ENCODE peak calls at places on chromosomes 12 and 14, in five cellular contexts. One of them, this sample, is unnamed.

GRCh38 chr14:39247256-39247655 is 13.5 kb downstream of the MIA2 start:
- DNase-seq in activated CD4-positive, alpha-beta T cell treated with anti-CD3 and anti-CD28 coated beads, Interleukin-2, amount 10 ng/mL, durations not matched to agents 7 days and 5 days: no peak
- DNase-seq in BE2C: no peak
- DNase-seq in T-helper 1 cell: no peak
- DNase-seq in GM23248: peak; percentile 91
- DNase-seq in this sample: no peak

GRCh38 chr14:76710093-76711010 is 50.9 kb upstream of the VASH1 start:
- DNase-seq in BE2C: peak; percentile 44
- DNase-seq in T-helper 1 cell: no peak
- DNase-seq in GM23248: peak; percentile 65
- DNase-seq in activated CD4-positive, alpha-beta T cell treated with anti-CD3 and anti-CD28 coated beads, Interleukin-2, amount 10 ng/mL, durations not matched to agents 7 days and 5 days: peak; percentile 54
- DNase-seq in this sample: peak; percentile 68

GRCh38 chr14:52313903-52314481 is at the start of gene PTGER2:
- DNase-seq in BE2C: peak; percentile 96
- DNase-seq in activated CD4-positive, alpha-beta T cell treated with anti-CD3 and anti-CD28 coated beads, Interleukin-2, amount 10 ng/mL, durations not matched to agents 7 days and 5 days: peak; percentile 83
- DNase-seq in T-helper 1 cell: peak; percentile 67
- DNase-seq in GM23248: peak; percentile 97
- DNase-seq in this sample: peak; percentile 85

GRCh38 chr12:105083551-105084105 is 630 bp downstream of the ALDH1L2 start:
- DNase-seq in activated CD4-positive, alpha-beta T cell treated with anti-CD3 and anti-CD28 coated beads, Interleukin-2, amount 10 ng/mL, durations not matched to agents 7 days and 5 days: no peak
- DNase-seq in T-helper 1 cell: no peak
- DNase-seq in BE2C: peak; percentile 52
- DNase-seq in GM23248: peak; percentile 96
- DNase-seq in this sample: peak; percentile 49

GRCh38 chr12:32178341-32179010 is 71.8 kb downstream of the BICD1 start:
- DNase-seq in activated CD4-positive, alpha-beta T cell treated with anti-CD3 and anti-CD28 coated beads, Interleukin-2, amount 10 ng/mL, durations not matched to agents 7 days and 5 days: no peak
- DNase-seq in BE2C: peak; percentile 42
- DNase-seq in GM23248: no peak
- DNase-seq in T-helper 1 cell: no peak
- DNase-seq in this sample: peak; percentile 32

GRCh38 chr14:99213101-99213500 is 58.9 kb downstream of the BCL11B start:
- DNase-seq in activated CD4-positive, alpha-beta T cell treated with anti-CD3 and anti-CD28 coated beads, Interleukin-2, amount 10 ng/mL, durations not matched to agents 7 days and 5 days: no peak
- DNase-seq in BE2C: no peak
- DNase-seq in GM23248: peak; percentile 10
- DNase-seq in T-helper 1 cell: no peak
- DNase-seq in this sample: no peak

GRCh38 chr14:64174922-64175782 is 119.0 kb downstream of the ESR2 start:
- DNase-seq in T-helper 1 cell: no peak
- DNase-seq in activated CD4-positive, alpha-beta T cell treated with anti-CD3 and anti-CD28 coated beads, Interleukin-2, amount 10 ng/mL, durations not matched to agents 7 days and 5 days: no peak
- DNase-seq in BE2C: no peak
- DNase-seq in GM23248: no peak
- DNase-seq in this sample: no peak

GRCh38 chr14:34301107-34301734 is 160.8 kb downstream of the SPTSSA start:
- DNase-seq in BE2C: peak; percentile 33
- DNase-seq in GM23248: peak; percentile 65
- DNase-seq in activated CD4-positive, alpha-beta T cell treated with anti-CD3 and anti-CD28 coated beads, Interleukin-2, amount 10 ng/mL, durations not matched to agents 7 days and 5 days: peak; percentile 36
- DNase-seq in T-helper 1 cell: no peak
- DNase-seq in this sample: peak; percentile 49

GRCh38 chr14:70785556-70785955 is 23.8 kb downstream of the MAP3K9 start:
- DNase-seq in activated CD4-positive, alpha-beta T cell treated with anti-CD3 and anti-CD28 coated beads, Interleukin-2, amount 10 ng/mL, durations not matched to agents 7 days and 5 days: no peak
- DNase-seq in GM23248: no peak
- DNase-seq in BE2C: no peak
- DNase-seq in T-helper 1 cell: no peak
- DNase-seq in this sample: no peak

GRCh38 chr14:64730681-64731080 is 26.5 kb downstream of the PLEKHG3 start:
- DNase-seq in GM23248: no peak
- DNase-seq in BE2C: no peak
- DNase-seq in activated CD4-positive, alpha-beta T cell treated with anti-CD3 and anti-CD28 coated beads, Interleukin-2, amount 10 ng/mL, durations not matched to agents 7 days and 5 days: no peak
- DNase-seq in T-helper 1 cell: no peak
- DNase-seq in this sample: no peak

GRCh38 chr14:63212776-63213500 is 8.7 kb downstream of the RHOJ start:
- DNase-seq in activated CD4-positive, alpha-beta T cell treated with anti-CD3 and anti-CD28 coated beads, Interleukin-2, amount 10 ng/mL, durations not matched to agents 7 days and 5 days: no peak
- DNase-seq in T-helper 1 cell: no peak
- DNase-seq in GM23248: no peak
- DNase-seq in BE2C: no peak
- DNase-seq in this sample: no peak

GRCh38 chr12:94545937-94546771 is 86.5 kb upstream of the CEP83 start:
- DNase-seq in GM23248: peak; percentile 80
- DNase-seq in T-helper 1 cell: no peak
- DNase-seq in activated CD4-positive, alpha-beta T cell treated with anti-CD3 and anti-CD28 coated beads, Interleukin-2, amount 10 ng/mL, durations not matched to agents 7 days and 5 days: no peak
- DNase-seq in BE2C: peak; percentile 53
- DNase-seq in this sample: peak; percentile 75

GRCh38 chr12:100651108-100651507 is 77.6 kb downstream of the GAS2L3 start:
- DNase-seq in BE2C: no peak
- DNase-seq in activated CD4-positive, alpha-beta T cell treated with anti-CD3 and anti-CD28 coated beads, Interleukin-2, amount 10 ng/mL, durations not matched to agents 7 days and 5 days: no peak
- DNase-seq in T-helper 1 cell: no peak
- DNase-seq in GM23248: no peak
- DNase-seq in this sample: no peak

GRCh38 chr12:96719671-96720362 is 187.2 kb upstream of the NEDD1 start:
- DNase-seq in activated CD4-positive, alpha-beta T cell treated with anti-CD3 and anti-CD28 coated beads, Interleukin-2, amount 10 ng/mL, durations not matched to agents 7 days and 5 days: peak; percentile 50
- DNase-seq in BE2C: no peak
- DNase-seq in T-helper 1 cell: no peak
- DNase-seq in GM23248: peak; percentile 47
- DNase-seq in this sample: no peak

GRCh38 chr14:36300337-36300736 is 20.1 kb downstream of the MBIP start:
- DNase-seq in GM23248: peak; percentile 47
- DNase-seq in T-helper 1 cell: no peak
- DNase-seq in BE2C: no peak
- DNase-seq in activated CD4-positive, alpha-beta T cell treated with anti-CD3 and anti-CD28 coated beads, Interleukin-2, amount 10 ng/mL, durations not matched to agents 7 days and 5 days: no peak
- DNase-seq in this sample: no peak

GRCh38 chr12:52082988-52083637 is 3.6 kb downstream of the SMIM41 start:
- DNase-seq in T-helper 1 cell: peak; percentile 55
- DNase-seq in activated CD4-positive, alpha-beta T cell treated with anti-CD3 and anti-CD28 coated beads, Interleukin-2, amount 10 ng/mL, durations not matched to agents 7 days and 5 days: peak; percentile 73
- DNase-seq in GM23248: peak; percentile 78
- DNase-seq in BE2C: peak; percentile 76
- DNase-seq in this sample: peak; percentile 92

GRCh38 chr12:85260904-85261303 is 19.1 kb upstream of the ALX1 start:
- DNase-seq in activated CD4-positive, alpha-beta T cell treated with anti-CD3 and anti-CD28 coated beads, Interleukin-2, amount 10 ng/mL, durations not matched to agents 7 days and 5 days: no peak
- DNase-seq in GM23248: peak; percentile 6
- DNase-seq in T-helper 1 cell: no peak
- DNase-seq in BE2C: no peak
- DNase-seq in this sample: no peak

GRCh38 chr14:33210304-33210703 is 271.6 kb downstream of the NPAS3 start:
- DNase-seq in activated CD4-positive, alpha-beta T cell treated with anti-CD3 and anti-CD28 coated beads, Interleukin-2, amount 10 ng/mL, durations not matched to agents 7 days and 5 days: no peak
- DNase-seq in BE2C: no peak
- DNase-seq in T-helper 1 cell: no peak
- DNase-seq in GM23248: peak; percentile 41
- DNase-seq in this sample: no peak

GRCh38 chr12:3106564-3106963 is 29.4 kb downstream of the TSPAN9 start:
- DNase-seq in activated CD4-positive, alpha-beta T cell treated with anti-CD3 and anti-CD28 coated beads, Interleukin-2, amount 10 ng/mL, durations not matched to agents 7 days and 5 days: no peak
- DNase-seq in GM23248: no peak
- DNase-seq in BE2C: no peak
- DNase-seq in T-helper 1 cell: no peak
- DNase-seq in this sample: no peak

GRCh38 chr12:95265765-95266164 is 48.2 kb downstream of the VEZT start:
- DNase-seq in T-helper 1 cell: no peak
- DNase-seq in BE2C: no peak
- DNase-seq in activated CD4-positive, alpha-beta T cell treated with anti-CD3 and anti-CD28 coated beads, Interleukin-2, amount 10 ng/mL, durations not matched to agents 7 days and 5 days: no peak
- DNase-seq in GM23248: no peak
- DNase-seq in this sample: no peak

GRCh38 chr12:71478277-71478676 is 38.7 kb downstream of the LGR5 start:
- DNase-seq in activated CD4-positive, alpha-beta T cell treated with anti-CD3 and anti-CD28 coated beads, Interleukin-2, amount 10 ng/mL, durations not matched to agents 7 days and 5 days: no peak
- DNase-seq in GM23248: no peak
- DNase-seq in BE2C: no peak
- DNase-seq in T-helper 1 cell: no peak
- DNase-seq in this sample: no peak

GRCh38 chr12:69052613-69053408 is 119.8 kb upstream of the CPM start:
- DNase-seq in T-helper 1 cell: no peak
- DNase-seq in GM23248: peak; percentile 94
- DNase-seq in activated CD4-positive, alpha-beta T cell treated with anti-CD3 and anti-CD28 coated beads, Interleukin-2, amount 10 ng/mL, durations not matched to agents 7 days and 5 days: no peak
- DNase-seq in BE2C: no peak
- DNase-seq in this sample: no peak

GRCh38 chr14:67738740-67739504 is 37.2 kb downstream of the RDH12 start:
- DNase-seq in activated CD4-positive, alpha-beta T cell treated with anti-CD3 and anti-CD28 coated beads, Interleukin-2, amount 10 ng/mL, durations not matched to agents 7 days and 5 days: no peak
- DNase-seq in GM23248: peak; percentile 98
- DNase-seq in BE2C: peak; percentile 69
- DNase-seq in T-helper 1 cell: no peak
- DNase-seq in this sample: no peak

GRCh38 chr14:98103705-98104104 is 1168.3 kb downstream of the BCL11B start:
- DNase-seq in activated CD4-positive, alpha-beta T cell treated with anti-CD3 and anti-CD28 coated beads, Interleukin-2, amount 10 ng/mL, durations not matched to agents 7 days and 5 days: no peak
- DNase-seq in GM23248: no peak
- DNase-seq in T-helper 1 cell: no peak
- DNase-seq in BE2C: no peak
- DNase-seq in this sample: no peak

GRCh38 chr12:22275847-22276246 is 58.7 kb downstream of the ST8SIA1 start:
- DNase-seq in T-helper 1 cell: no peak
- DNase-seq in activated CD4-positive, alpha-beta T cell treated with anti-CD3 and anti-CD28 coated beads, Interleukin-2, amount 10 ng/mL, durations not matched to agents 7 days and 5 days: no peak
- DNase-seq in BE2C: no peak
- DNase-seq in GM23248: peak; percentile 98
- DNase-seq in this sample: no peak

GRCh38 chr12:127594351-127594970 is 672.5 kb upstream of the TMEM132C start:
- DNase-seq in BE2C: no peak
- DNase-seq in GM23248: no peak
- DNase-seq in activated CD4-positive, alpha-beta T cell treated with anti-CD3 and anti-CD28 coated beads, Interleukin-2, amount 10 ng/mL, durations not matched to agents 7 days and 5 days: no peak
- DNase-seq in T-helper 1 cell: no peak
- DNase-seq in this sample: no peak

GRCh38 chr14:90700928-90701776 is 115.1 kb downstream of the TTC7B start:
- DNase-seq in BE2C: no peak
- DNase-seq in GM23248: no peak
- DNase-seq in activated CD4-positive, alpha-beta T cell treated with anti-CD3 and anti-CD28 coated beads, Interleukin-2, amount 10 ng/mL, durations not matched to agents 7 days and 5 days: no peak
- DNase-seq in T-helper 1 cell: no peak
- DNase-seq in this sample: no peak

GRCh38 chr12:104303538-104304151 is at the start of gene EID3:
- DNase-seq in activated CD4-positive, alpha-beta T cell treated with anti-CD3 and anti-CD28 coated beads, Interleukin-2, amount 10 ng/mL, durations not matched to agents 7 days and 5 days: peak; percentile 91
- DNase-seq in BE2C: no peak
- DNase-seq in T-helper 1 cell: peak; percentile 91
- DNase-seq in GM23248: peak; percentile 97
- DNase-seq in this sample: peak; percentile 80

GRCh38 chr12:110782068-110782467 is 39.4 kb upstream of the PPP1CC start:
- DNase-seq in activated CD4-positive, alpha-beta T cell treated with anti-CD3 and anti-CD28 coated beads, Interleukin-2, amount 10 ng/mL, durations not matched to agents 7 days and 5 days: no peak
- DNase-seq in BE2C: no peak
- DNase-seq in GM23248: no peak
- DNase-seq in T-helper 1 cell: no peak
- DNase-seq in this sample: no peak

GRCh38 chr12:30756074-30756473 is 1.3 kb upstream of the CAPRIN2 start:
- DNase-seq in GM23248: no peak
- DNase-seq in BE2C: no peak
- DNase-seq in activated CD4-positive, alpha-beta T cell treated with anti-CD3 and anti-CD28 coated beads, Interleukin-2, amount 10 ng/mL, durations not matched to agents 7 days and 5 days: no peak
- DNase-seq in T-helper 1 cell: no peak
- DNase-seq in this sample: no peak

GRCh38 chr12:452667-453210 is 7.0 kb upstream of the B4GALNT3 start:
- DNase-seq in T-helper 1 cell: peak; percentile 44
- DNase-seq in GM23248: peak; percentile 17
- DNase-seq in activated CD4-positive, alpha-beta T cell treated with anti-CD3 and anti-CD28 coated beads, Interleukin-2, amount 10 ng/mL, durations not matched to agents 7 days and 5 days: peak; percentile 26
- DNase-seq in BE2C: peak; percentile 40
- DNase-seq in this sample: no peak

GRCh38 chr12:3227076-3227975 is 150.1 kb downstream of the TSPAN9 start:
- DNase-seq in GM23248: no peak
- DNase-seq in T-helper 1 cell: no peak
- DNase-seq in BE2C: no peak
- DNase-seq in activated CD4-positive, alpha-beta T cell treated with anti-CD3 and anti-CD28 coated beads, Interleukin-2, amount 10 ng/mL, durations not matched to agents 7 days and 5 days: no peak
- DNase-seq in this sample: no peak

GRCh38 chr12:6231359-6232268 is 31.4 kb downstream of the CD9 start:
- DNase-seq in BE2C: no peak
- DNase-seq in GM23248: no peak
- DNase-seq in activated CD4-positive, alpha-beta T cell treated with anti-CD3 and anti-CD28 coated beads, Interleukin-2, amount 10 ng/mL, durations not matched to agents 7 days and 5 days: no peak
- DNase-seq in T-helper 1 cell: no peak
- DNase-seq in this sample: no peak

GRCh38 chr12:3107071-3107583 is 29.9 kb downstream of the TSPAN9 start:
- DNase-seq in BE2C: peak; percentile 72
- DNase-seq in activated CD4-positive, alpha-beta T cell treated with anti-CD3 and anti-CD28 coated beads, Interleukin-2, amount 10 ng/mL, durations not matched to agents 7 days and 5 days: no peak
- DNase-seq in GM23248: peak; percentile 50
- DNase-seq in T-helper 1 cell: no peak
- DNase-seq in this sample: peak; percentile 65

GRCh38 chr12:3898751-3899150 is 25.6 kb upstream of the PARP11 start:
- DNase-seq in T-helper 1 cell: no peak
- DNase-seq in BE2C: no peak
- DNase-seq in activated CD4-positive, alpha-beta T cell treated with anti-CD3 and anti-CD28 coated beads, Interleukin-2, amount 10 ng/mL, durations not matched to agents 7 days and 5 days: no peak
- DNase-seq in GM23248: no peak
- DNase-seq in this sample: no peak

This sample was measured in SK-N-SH.